ENCODE peak calls at places on chromosomes 4 and X, in seven cellular contexts. One of them, this sample, is unnamed.

GRCh38 chr4:93645120-93645519 is 183.4 kb upstream of the ATOH1 start:
- DNase-seq in lung: no peak
- DNase-seq in astrocyte: no peak
- DNase-seq in left ventricle myocardium inferior: no peak
- DNase-seq in upper lobe of right lung: no peak
- DNase-seq in adrenal gland: no peak
- DNase-seq in body of pancreas: no peak
- DNase-seq in this sample: no peak

GRCh38 chr4:968221-968620 is 5.1 kb downstream of the DGKQ start:
- DNase-seq in upper lobe of right lung: no peak
- DNase-seq in lung: no peak
- DNase-seq in adrenal gland: no peak
- DNase-seq in astrocyte: no peak
- DNase-seq in left ventricle myocardium inferior: no peak
- DNase-seq in body of pancreas: no peak
- DNase-seq in this sample: peak; percentile 75

GRCh38 chr4:41057456-41057855 is 156.9 kb downstream of the APBB2 start:
- DNase-seq in astrocyte: peak; percentile 75
- DNase-seq in body of pancreas: no peak
- DNase-seq in adrenal gland: no peak
- DNase-seq in upper lobe of right lung: no peak
- DNase-seq in left ventricle myocardium inferior: no peak
- DNase-seq in lung: no peak
- DNase-seq in this sample: no peak

GRCh38 chr4:145333786-145334185 is 147.9 kb upstream of the SMAD1 start:
- DNase-seq in body of pancreas: peak; percentile 47
- DNase-seq in astrocyte: no peak
- DNase-seq in left ventricle myocardium inferior: no peak
- DNase-seq in adrenal gland: no peak
- DNase-seq in upper lobe of right lung: no peak
- DNase-seq in lung: no peak
- DNase-seq in this sample: no peak

GRCh38 chr4:129598582-129598981 is 502.6 kb downstream of the C4orf33 start:
- DNase-seq in left ventricle myocardium inferior: no peak
- DNase-seq in adrenal gland: no peak
- DNase-seq in lung: no peak
- DNase-seq in upper lobe of right lung: no peak
- DNase-seq in body of pancreas: no peak
- DNase-seq in astrocyte: no peak
- DNase-seq in this sample: no peak

GRCh38 chr4:3572363-3572762 is 40.1 kb upstream of the LRPAP1 start:
- DNase-seq in left ventricle myocardium inferior: no peak
- DNase-seq in astrocyte: no peak
- DNase-seq in upper lobe of right lung: no peak
- DNase-seq in body of pancreas: no peak
- DNase-seq in adrenal gland: no peak
- DNase-seq in lung: no peak
- DNase-seq in this sample: no peak

GRCh38 chr4:136918772-136919171 is 613.5 kb downstream of the PCDH18 start:
- DNase-seq in left ventricle myocardium inferior: no peak
- DNase-seq in adrenal gland: no peak
- DNase-seq in lung: no peak
- DNase-seq in body of pancreas: no peak
- DNase-seq in astrocyte: peak; percentile 32
- DNase-seq in upper lobe of right lung: no peak
- DNase-seq in this sample: peak; percentile 52

GRCh38 chrX:30196322-30196721 is 19.0 kb upstream of the MAGEB2 start:
- DNase-seq in body of pancreas: no peak
- DNase-seq in astrocyte: no peak
- DNase-seq in lung: no peak
- DNase-seq in adrenal gland: no peak
- DNase-seq in left ventricle myocardium inferior: no peak
- DNase-seq in upper lobe of right lung: no peak
- DNase-seq in this sample: no peak

GRCh38 chr4:20839957-20840356 is 139.7 kb downstream of the PACRGL start:
- DNase-seq in upper lobe of right lung: no peak
- DNase-seq in adrenal gland: no peak
- DNase-seq in astrocyte: peak; percentile 77
- DNase-seq in body of pancreas: no peak
- DNase-seq in lung: no peak
- DNase-seq in left ventricle myocardium inferior: no peak
- DNase-seq in this sample: no peak

GRCh38 chr4:74013269-74013668 is 14.8 kb upstream of the CXCL5 start:
- DNase-seq in astrocyte: no peak
- DNase-seq in lung: no peak
- DNase-seq in upper lobe of right lung: no peak
- DNase-seq in body of pancreas: no peak
- DNase-seq in left ventricle myocardium inferior: no peak
- DNase-seq in adrenal gland: no peak
- DNase-seq in this sample: no peak

GRCh38 chrX:55490121-55490520 is 473 bp upstream of the USP51 start:
- DNase-seq in body of pancreas: no peak
- DNase-seq in astrocyte: no peak
- DNase-seq in upper lobe of right lung: no peak
- DNase-seq in lung: no peak
- DNase-seq in adrenal gland: no peak
- DNase-seq in left ventricle myocardium inferior: no peak
- DNase-seq in this sample: no peak

GRCh38 chr4:64822405-64822804 is 413.2 kb upstream of the TECRL start:
- DNase-seq in upper lobe of right lung: no peak
- DNase-seq in left ventricle myocardium inferior: no peak
- DNase-seq in lung: no peak
- DNase-seq in astrocyte: no peak
- DNase-seq in body of pancreas: no peak
- DNase-seq in adrenal gland: no peak
- DNase-seq in this sample: no peak

GRCh38 chrX:47723689-47724088 is 64.7 kb upstream of the UXT start:
- DNase-seq in upper lobe of right lung: no peak
- DNase-seq in left ventricle myocardium inferior: no peak
- DNase-seq in body of pancreas: peak; percentile 14
- DNase-seq in lung: no peak
- DNase-seq in astrocyte: no peak
- DNase-seq in adrenal gland: no peak
- DNase-seq in this sample: no peak

GRCh38 chr4:3223986-3224748 is 24.8 kb upstream of the MSANTD1 start:
- DNase-seq in lung: no peak
- DNase-seq in astrocyte: no peak
- DNase-seq in body of pancreas: peak; percentile 9
- DNase-seq in adrenal gland: no peak
- DNase-seq in upper lobe of right lung: peak; percentile 30
- DNase-seq in left ventricle myocardium inferior: no peak
- DNase-seq in this sample: peak; percentile 25

GRCh38 chr4:174286870-174287269 is 3.2 kb downstream of the CEP44 start:
- DNase-seq in lung: no peak
- DNase-seq in left ventricle myocardium inferior: no peak
- DNase-seq in adrenal gland: no peak
- DNase-seq in body of pancreas: no peak
- DNase-seq in astrocyte: no peak
- DNase-seq in upper lobe of right lung: no peak
- DNase-seq in this sample: no peak

GRCh38 chr4:80141543-80141942 is 55.8 kb upstream of the PRDM8 start:
- DNase-seq in lung: no peak
- DNase-seq in body of pancreas: no peak
- DNase-seq in adrenal gland: no peak
- DNase-seq in upper lobe of right lung: no peak
- DNase-seq in left ventricle myocardium inferior: no peak
- DNase-seq in astrocyte: no peak
- DNase-seq in this sample: no peak

GRCh38 chr4:112144546-112145325 is 518 bp upstream of the FAM241A start:
- DNase-seq in astrocyte: no peak
- DNase-seq in upper lobe of right lung: no peak
- DNase-seq in left ventricle myocardium inferior: peak; percentile 17
- DNase-seq in adrenal gland: peak; percentile 10
- DNase-seq in lung: no peak
- DNase-seq in body of pancreas: peak; percentile 13
- DNase-seq in this sample: no peak

GRCh38 chrX:33207056-33207455 is 4.3 kb downstream of the DMD start:
- DNase-seq in lung: no peak
- DNase-seq in left ventricle myocardium inferior: no peak
- DNase-seq in adrenal gland: no peak
- DNase-seq in astrocyte: no peak
- DNase-seq in upper lobe of right lung: no peak
- DNase-seq in body of pancreas: no peak
- DNase-seq in this sample: no peak

GRCh38 chrX:30875957-30876356 is 13.1 kb downstream of the TAB3 start:
- DNase-seq in lung: no peak
- DNase-seq in left ventricle myocardium inferior: no peak
- DNase-seq in body of pancreas: no peak
- DNase-seq in upper lobe of right lung: no peak
- DNase-seq in astrocyte: peak; percentile 64
- DNase-seq in adrenal gland: no peak
- DNase-seq in this sample: no peak

GRCh38 chr4:159267023-159267939 is 164.4 kb downstream of the RAPGEF2 start:
- DNase-seq in upper lobe of right lung: no peak
- DNase-seq in left ventricle myocardium inferior: no peak
- DNase-seq in lung: no peak
- DNase-seq in astrocyte: peak; percentile 35
- DNase-seq in body of pancreas: no peak
- DNase-seq in adrenal gland: no peak
- DNase-seq in this sample: no peak

DNA sequence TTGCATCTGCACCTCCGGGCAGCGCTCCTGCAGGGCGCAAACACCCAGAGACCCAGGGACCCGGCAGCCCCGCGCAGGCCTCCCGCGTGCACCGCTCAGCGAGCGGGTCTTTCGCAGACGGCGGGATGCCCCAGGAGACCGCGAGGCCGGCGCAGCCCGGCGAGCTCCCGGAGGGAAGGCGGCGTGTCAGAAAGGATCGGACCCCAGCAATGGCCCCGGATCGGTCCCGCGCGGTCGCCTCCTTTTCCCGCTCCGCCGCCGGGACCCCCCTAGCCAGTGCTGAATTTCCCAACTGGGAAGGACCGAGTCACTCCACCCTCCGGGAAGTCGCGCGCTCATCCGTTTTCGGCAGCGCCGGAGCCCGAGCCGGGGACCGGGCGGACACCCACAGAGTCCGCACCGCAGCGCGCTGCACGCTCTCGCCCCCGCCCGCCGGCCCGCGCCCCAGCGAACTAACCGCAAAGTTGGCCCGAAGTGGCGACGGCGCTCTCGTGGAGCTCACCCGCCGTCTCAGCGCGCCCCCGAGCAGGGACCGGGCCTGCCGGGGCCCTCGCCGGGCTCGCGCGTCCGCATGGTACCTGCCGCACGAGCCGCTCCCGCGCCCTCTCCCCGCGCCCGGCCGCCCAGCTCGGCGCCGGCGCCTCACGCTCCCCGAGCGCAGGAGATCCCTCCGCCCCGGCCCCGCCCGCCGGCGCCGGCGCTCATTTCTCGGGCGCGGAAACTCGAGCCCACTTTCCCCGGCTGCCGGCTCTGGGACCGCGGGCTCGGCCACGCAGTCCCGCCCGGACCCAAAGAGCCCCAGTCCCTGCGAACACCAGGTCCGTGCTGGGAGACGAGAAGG is at the start of gene FAT1:
- DNase-seq in body of pancreas: peak; percentile 72
- DNase-seq in upper lobe of right lung: peak; percentile 87
- DNase-seq in lung: peak; percentile 61
- DNase-seq in adrenal gland: peak; percentile 48
- DNase-seq in astrocyte: peak; percentile 73
- DNase-seq in left ventricle myocardium inferior: peak; percentile 73
- DNase-seq in this sample: peak; percentile 88
- H3K9me3 ChIP-seq in body of pancreas: no peaks in the 10 kb centered on the region
- H3K9me3 ChIP-seq in upper lobe of right lung: peaks cover 4% of the 10 kb centered on the region
- H3K9me3 ChIP-seq in lung: peaks cover 5% of the 10 kb centered on the region
- H3K9me3 ChIP-seq in adrenal gland: no peaks in the 10 kb centered on the region
- H3K9me3 ChIP-seq in astrocyte: no peaks in the 10 kb centered on the region
- H3K9me3 ChIP-seq in left ventricle myocardium inferior: peaks cover 23% of the 10 kb centered on the region
- H3K9me3 ChIP-seq in this sample: peaks cover 9% of the 10 kb centered on the region

GRCh38 chr4:127975121-127975770 is 10.0 kb downstream of the ABHD18 start:
- DNase-seq in left ventricle myocardium inferior: no peak
- DNase-seq in upper lobe of right lung: no peak
- DNase-seq in lung: no peak
- DNase-seq in body of pancreas: no peak
- DNase-seq in adrenal gland: no peak
- DNase-seq in astrocyte: peak; percentile 7
- DNase-seq in this sample: no peak
- H3K36me3 ChIP-seq in left ventricle myocardium inferior: peaks cover 21% of the 10 kb centered on the region
- H3K36me3 ChIP-seq in upper lobe of right lung: no peaks in the 10 kb centered on the region
- H3K36me3 ChIP-seq in lung: peaks cover 3% of the 10 kb centered on the region
- H3K36me3 ChIP-seq in body of pancreas: no peaks in the 10 kb centered on the region
- H3K36me3 ChIP-seq in adrenal gland: no peaks in the 10 kb centered on the region
- H3K36me3 ChIP-seq in astrocyte: no peaks in the 10 kb centered on the region
- H3K36me3 ChIP-seq in this sample: peaks cover 2% of the 10 kb centered on the region

DNA sequence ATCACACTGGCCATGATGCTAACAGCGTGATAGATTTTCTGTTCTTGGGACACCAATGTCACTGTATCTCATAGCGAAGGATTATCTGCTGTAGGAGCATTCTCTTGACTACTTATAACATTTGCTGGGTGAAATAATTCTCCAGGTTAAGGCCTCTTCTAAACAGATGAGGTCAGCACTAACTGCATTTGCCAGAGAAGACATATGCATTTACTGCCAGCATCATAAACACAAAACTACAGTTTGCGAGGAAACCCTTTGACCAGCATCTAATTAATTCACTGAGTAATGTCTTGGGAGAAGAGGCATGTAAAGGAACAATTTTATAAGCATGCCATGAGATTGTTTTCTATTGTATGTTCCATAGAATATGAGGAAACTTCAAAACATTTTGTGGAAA is 13.9 kb downstream of the TBC1D1 start:
- DNase-seq in upper lobe of right lung: no peak
- DNase-seq in lung: no peak
- DNase-seq in astrocyte: no peak
- DNase-seq in body of pancreas: no peak
- DNase-seq in left ventricle myocardium inferior: no peak
- DNase-seq in adrenal gland: no peak
- DNase-seq in this sample: no peak
- H3K9me3 ChIP-seq in upper lobe of right lung: no peaks in the 10 kb centered on the region
- H3K9me3 ChIP-seq in lung: no peaks in the 10 kb centered on the region
- H3K9me3 ChIP-seq in astrocyte: no peaks in the 10 kb centered on the region
- H3K9me3 ChIP-seq in body of pancreas: no peaks in the 10 kb centered on the region
- H3K9me3 ChIP-seq in left ventricle myocardium inferior: no peaks in the 10 kb centered on the region
- H3K9me3 ChIP-seq in adrenal gland: no peaks in the 10 kb centered on the region
- H3K9me3 ChIP-seq in this sample: no peaks in the 10 kb centered on the region

GRCh38 chr4:66465111-66465510 is 794.8 kb upstream of the EPHA5 start:
- DNase-seq in left ventricle myocardium inferior: no peak
- DNase-seq in upper lobe of right lung: no peak
- DNase-seq in astrocyte: peak; percentile 59
- DNase-seq in body of pancreas: no peak
- DNase-seq in adrenal gland: no peak
- DNase-seq in lung: no peak
- DNase-seq in this sample: no peak
- H3K36me3 ChIP-seq in left ventricle myocardium inferior: no peaks in the 10 kb centered on the region
- H3K36me3 ChIP-seq in upper lobe of right lung: no peaks in the 10 kb centered on the region
- H3K36me3 ChIP-seq in astrocyte: no peaks in the 10 kb centered on the region
- H3K36me3 ChIP-seq in body of pancreas: no peaks in the 10 kb centered on the region
- H3K36me3 ChIP-seq in adrenal gland: no peaks in the 10 kb centered on the region
- H3K36me3 ChIP-seq in lung: no peaks in the 10 kb centered on the region
- H3K36me3 ChIP-seq in this sample: no peaks in the 10 kb centered on the region